ENCODE peak calls at places on chromosome 11, in seven cellular contexts. C, S, D, V, I, A and Y are unnamed samples.
A peak's percentile ranks its signal among the peaks of the same experiment; 100 is the strongest.

GRCh38 chr11:2581931-2582435 is 117.8 kb downstream of the KCNQ1OT1 start:
- DNase-seq in C (peak; percentile 5), S (no peak), D (peak; percentile 37), V (no peak), I (no peak), A (no peak), Y (no peak)

GRCh38 chr11:35798423-35798822 is 135.8 kb downstream of the TRIM44 start:
- DNase-seq in C (no peak), S (no peak), D (no peak), V (no peak), I (no peak), A (no peak), Y (no peak)

GRCh38 chr11:107732327-107733051 is 20.6 kb upstream of the SLN start:
- DNase-seq in C (no peak), S (peak; percentile 10), D (no peak), V (no peak), I (no peak), A (no peak), Y (no peak)

GRCh38 chr11:1307163-1307870 is 2.1 kb downstream of the TOLLIP start:
- DNase-seq in C (no peak), S (no peak), D (peak; percentile 49), V (no peak), I (no peak), A (no peak), Y (no peak)

GRCh38 chr11:77143405-77144020 is 15.5 kb downstream of the MYO7A start:
- DNase-seq in C (no peak), S (no peak), D (no peak), V (no peak), I (no peak), A (no peak), Y (no peak)

GRCh38 chr11:7278314-7278917 is 26.7 kb downstream of the SYT9 start:
- DNase-seq in C (no peak), S (peak; percentile 42), D (no peak), V (peak; percentile 75), I (no peak), A (no peak), Y (no peak)

GRCh38 chr11:92473736-92474135 is 249.1 kb downstream of the FAT3 start:
- DNase-seq in C (no peak), S (peak; percentile 16), D (no peak), V (no peak), I (no peak), A (no peak), Y (no peak)

GRCh38 chr11:9528573-9529332 is 44.7 kb upstream of the WEE1 start:
- DNase-seq in C (no peak), S (no peak), D (no peak), V (no peak), I (no peak), A (no peak), Y (no peak)

GRCh38 chr11:86869966-86870570 is 69.7 kb downstream of the PRSS23 start:
- DNase-seq in C (peak; percentile 44), S (peak; percentile 54), D (no peak), V (peak; percentile 89), I (peak; percentile 77), A (peak; percentile 17), Y (peak; percentile 13)

GRCh38 chr11:67389477-67389876 is 2.3 kb upstream of the RAD9A start:
- DNase-seq in C (peak; percentile 75), S (peak; percentile 59), D (peak; percentile 71), V (peak; percentile 76), I (no peak), A (peak; percentile 46), Y (no peak)

GRCh38 chr11:64150481-64151239 is 15.3 kb downstream of the MACROD1 start:
- DNase-seq in C (no peak), S (no peak), D (no peak), V (no peak), I (peak; percentile 52), A (no peak), Y (no peak)

GRCh38 chr11:123159146-123159857 is 35.7 kb downstream of the CLMP start:
- DNase-seq in C (no peak), S (peak; percentile 55), D (no peak), V (no peak), I (no peak), A (no peak), Y (no peak)

GRCh38 chr11:64206457-64207246 is at the start of gene FERMT3:
- DNase-seq in C (peak; percentile 90), S (no peak), D (peak; percentile 87), V (peak; percentile 91), I (peak; percentile 61), A (peak; percentile 53), Y (no peak)

GRCh38 chr11:1854949-1855885 is 2.3 kb downstream of the LSP1 start:
- DNase-seq in C (no peak), S (no peak), D (no peak), V (no peak), I (no peak), A (no peak), Y (no peak)

GRCh38 chr11:72760543-72761400 is 8.6 kb upstream of the ARAP1 start:
- DNase-seq in C (no peak), S (peak; percentile 48), D (no peak), V (no peak), I (no peak), A (no peak), Y (no peak)

GRCh38 chr11:108617055-108617454 is 23.5 kb upstream of the EXPH5 start:
- DNase-seq in C (no peak), S (no peak), D (no peak), V (no peak), I (no peak), A (no peak), Y (no peak)

GRCh38 chr11:93389737-93390136 is 59.2 kb downstream of the DEUP1 start:
- DNase-seq in C (no peak), S (no peak), D (no peak), V (no peak), I (no peak), A (no peak), Y (no peak)

GRCh38 chr11:131691558-131692041 is 321.2 kb downstream of the NTM start:
- DNase-seq in C (no peak), S (no peak), D (no peak), V (peak; percentile 58), I (no peak), A (no peak), Y (no peak)

GRCh38 chr11:10373340-10373739 is 68.5 kb downstream of the ADM start:
- DNase-seq in C (no peak), S (no peak), D (no peak), V (no peak), I (no peak), A (no peak), Y (no peak)

GRCh38 chr11:116732740-116733385 is 39.9 kb downstream of the BUD13 start:
- DNase-seq in C (peak; percentile 69), S (peak; percentile 62), D (peak; percentile 71), V (peak; percentile 77), I (peak; percentile 45), A (peak; percentile 30), Y (no peak)

GRCh38 chr11:2212411-2213251 is 41.0 kb upstream of the TH start:
- DNase-seq in C (no peak), S (no peak), D (no peak), V (no peak), I (peak; percentile 2), A (no peak), Y (no peak)

GRCh38 chr11:61693897-61694840 is 14.0 kb downstream of the DAGLA start:
- DNase-seq in C (peak; percentile 57), S (no peak), D (no peak), V (no peak), I (peak; percentile 60), A (no peak), Y (no peak)

GRCh38 chr11:61688368-61689163 is 8.4 kb downstream of the DAGLA start:
- DNase-seq in C (peak; percentile 83), S (no peak), D (peak; percentile 78), V (no peak), I (peak; percentile 69), A (no peak), Y (no peak)

GRCh38 chr11:61689164-61689496 is 8.9 kb downstream of the DAGLA start:
- DNase-seq in C (no peak), S (no peak), D (peak; percentile 52), V (no peak), I (no peak), A (no peak), Y (no peak)

GRCh38 chr11:61691378-61692156 is 11.4 kb downstream of the DAGLA start:
- DNase-seq in C (no peak), S (no peak), D (peak; percentile 43), V (no peak), I (no peak), A (no peak), Y (no peak)

GRCh38 chr11:61690706-61691377 is 10.7 kb downstream of the DAGLA start:
- DNase-seq in C (peak; percentile 82), S (no peak), D (peak; percentile 69), V (no peak), I (no peak), A (no peak), Y (no peak)
- H3K4me1 ChIP-seq in C (peaks cover 34% of the 10 kb centered on the region), S (peaks cover 33% of the 10 kb centered on the region), D (peaks cover 48% of the 10 kb centered on the region), V (no peaks in the 10 kb centered on the region), I (peaks cover 62% of the 10 kb centered on the region), A (peaks cover 20% of the 10 kb centered on the region), Y (peaks cover 18% of the 10 kb centered on the region)

GRCh38 chr11:69588270-69588669 is 52.7 kb upstream of the CCND1 start:
- DNase-seq in C (no peak), S (peak; percentile 66), D (no peak), V (no peak), I (no peak), A (no peak), Y (no peak)
- H3K27ac ChIP-seq in C (no peak overlapping the region), S (peak overlapping the region; percentile 50), D (no peak overlapping the region), V (no peak overlapping the region), I (no peak overlapping the region), A (no peak overlapping the region), Y (no peak overlapping the region)

GRCh38 chr11:113546757-113547507 is 71.7 kb upstream of the DRD2 start:
- DNase-seq in C (no peak), S (no peak), D (no peak), V (peak; percentile 4), I (no peak), A (no peak), Y (no peak)

GRCh38 chr11:113540416-113541330 is 65.5 kb upstream of the DRD2 start:
- DNase-seq in C (no peak), S (no peak), D (no peak), V (no peak), I (no peak), A (no peak), Y (no peak)

GRCh38 chr11:113538801-113539200 is 63.6 kb upstream of the DRD2 start:
- DNase-seq in C (no peak), S (no peak), D (no peak), V (no peak), I (no peak), A (no peak), Y (no peak)

GRCh38 chr11:113547739-113548138 is 72.5 kb upstream of the DRD2 start:
- DNase-seq in C (no peak), S (no peak), D (no peak), V (no peak), I (no peak), A (no peak), Y (no peak)

DNA sequence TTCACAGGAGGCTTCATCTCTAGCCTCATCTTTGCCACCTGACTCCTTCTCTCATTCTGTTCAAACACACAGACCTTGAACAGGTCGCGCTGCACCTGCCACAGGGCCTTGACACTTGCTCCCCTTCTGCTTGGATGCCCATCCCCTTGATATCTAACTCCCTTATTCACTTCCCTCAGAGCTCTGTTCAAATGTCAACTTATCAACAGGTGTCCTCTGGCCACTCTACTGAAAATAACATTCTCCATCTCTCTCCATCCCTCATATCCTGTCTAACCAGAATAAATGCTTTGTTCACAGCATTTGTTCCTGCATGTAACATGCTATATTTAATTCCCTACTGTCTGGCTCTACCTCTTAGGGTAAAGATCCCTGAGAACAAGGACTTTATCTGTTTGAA is 67.2 kb upstream of the DRD2 start:
- DNase-seq in C (no peak), S (no peak), D (no peak), V (no peak), I (no peak), A (no peak), Y (no peak)
- H3K4me1 ChIP-seq in C (no peaks in the 10 kb centered on the region), S (no peaks in the 10 kb centered on the region), D (no peaks in the 10 kb centered on the region), V (peaks cover 16% of the 10 kb centered on the region), I (no peaks in the 10 kb centered on the region), A (no peaks in the 10 kb centered on the region), Y (no peaks in the 10 kb centered on the region)

GRCh38 chr11:69877235-69877634 is 58.0 kb upstream of the FGF3 start:
- DNase-seq in C (peak; percentile 5), S (no peak), D (no peak), V (no peak), I (no peak), A (no peak), Y (no peak)
- H3K27ac ChIP-seq in C (no peak overlapping the region), S (no peak overlapping the region), D (no peak overlapping the region), V (no peak overlapping the region), I (no peak overlapping the region), A (no peak overlapping the region), Y (no peak overlapping the region)